ENCODE peak calls at places on chromosomes 5 and 9, in six cellular contexts. P is K562, C is stomach, I is H1, F is vagina, V is HepG2. J is an unnamed sample.

GRCh38 chr5:180684623-180685161 is 35.3 kb upstream of the FLT4 start:
- DNase-seq in V (no peak), P (no peak), C (no peak), F (no peak), I (no peak), J (no peak)

GRCh38 chr9:112348993-112349333 is 15.5 kb upstream of the PTBP3 start:
- DNase-seq in C (no peak), I (no peak), F (no peak), P (no peak), V (no peak), J (no peak)

GRCh38 chr9:77987880-77988525 is 43.6 kb downstream of the GNAQ start:
- DNase-seq in V (no peak), I (no peak), F (no peak), P (no peak), C (no peak), J (no peak)

GRCh38 chr5:67188274-67188857 is 8.2 kb downstream of the CD180 start:
- DNase-seq in I (no peak), C (no peak), V (no peak), P (no peak), F (no peak), J (no peak)

GRCh38 chr9:76463211-76463610 is 4.2 kb downstream of the GCNT1 start:
- DNase-seq in P (no peak), I (no peak), F (no peak), C (no peak), V (no peak), J (no peak)

GRCh38 chr9:12162101-12162500 is 531.1 kb upstream of the TYRP1 start:
- DNase-seq in I (no peak), C (no peak), F (no peak), P (no peak), V (no peak), J (no peak)

GRCh38 chr9:22141906-22142305 is 132.8 kb upstream of the CDKN2B start:
- DNase-seq in V (peak; percentile 8), P (no peak), C (no peak), F (no peak), I (no peak), J (no peak)

GRCh38 chr5:72847439-72847838 is 31.0 kb downstream of the TNPO1 start:
- DNase-seq in C (no peak), V (no peak), F (no peak), I (no peak), P (no peak), J (no peak)

GRCh38 chr9:85900504-85901201 is 40.3 kb upstream of the NAA35 start:
- DNase-seq in F (no peak), I (peak; percentile 90), C (no peak), P (peak; percentile 13), V (no peak), J (peak; percentile 12)

GRCh38 chr9:3527653-3527960 is 1.8 kb upstream of the RFX3 start:
- DNase-seq in V (peak; percentile 3), I (no peak), C (no peak), P (no peak), F (no peak), J (no peak)

GRCh38 chr9:18338042-18338441 is 135.9 kb upstream of the ADAMTSL1 start:
- DNase-seq in F (no peak), I (no peak), P (no peak), V (no peak), C (no peak), J (no peak)

GRCh38 chr5:55994502-55994997 is at the start of gene IL6ST:
- DNase-seq in P (no peak), C (peak; percentile 71), F (no peak), V (peak; percentile 46), I (no peak), J (no peak)

GRCh38 chr9:121674952-121675351 is 23.5 kb downstream of the DAB2IP start:
- DNase-seq in P (no peak), V (no peak), I (no peak), F (no peak), C (no peak), J (no peak)

GRCh38 chr5:73218552-73219171 is 45.7 kb downstream of the TMEM174 start:
- DNase-seq in C (no peak), F (no peak), I (no peak), V (no peak), P (no peak), J (no peak)

GRCh38 chr9:110189001-110189400 is 19.0 kb downstream of the C9orf152 start:
- DNase-seq in F (no peak), V (peak; percentile 33), P (no peak), I (no peak), C (peak; percentile 85), J (no peak)

GRCh38 chr5:145887976-145888574 is 15.3 kb upstream of the GRXCR2 start:
- DNase-seq in P (peak; percentile 56), C (peak; percentile 73), V (peak; percentile 56), F (no peak), I (peak; percentile 61), J (peak; percentile 50)

GRCh38 chr5:139895647-139896046 is 100.0 kb downstream of the PSD2 start:
- DNase-seq in P (no peak), V (no peak), C (no peak), F (no peak), I (no peak), J (no peak)

GRCh38 chr9:85377751-85378289 is 363.9 kb downstream of the AGTPBP1 start:
- DNase-seq in C (no peak), V (no peak), I (no peak), F (no peak), P (no peak), J (no peak)

GRCh38 chr5:118883396-118883795 is 105.0 kb downstream of the DTWD2 start:
- DNase-seq in F (no peak), C (no peak), P (no peak), I (no peak), V (no peak), J (no peak)

GRCh38 chr9:14316574-14317304 is 2.8 kb upstream of the NFIB start:
- DNase-seq in V (no peak), P (no peak), C (no peak), I (no peak), F (no peak), J (no peak)

GRCh38 chr9:137663584-137663983 is 44.8 kb downstream of the EHMT1 start:
- DNase-seq in V (no peak), C (no peak), I (no peak), P (no peak), F (no peak), J (no peak)

GRCh38 chr9:86591472-86591871 is 237.3 kb upstream of the TUT7 start:
- DNase-seq in I (no peak), P (no peak), V (no peak), F (no peak), C (no peak), J (no peak)

DNA sequence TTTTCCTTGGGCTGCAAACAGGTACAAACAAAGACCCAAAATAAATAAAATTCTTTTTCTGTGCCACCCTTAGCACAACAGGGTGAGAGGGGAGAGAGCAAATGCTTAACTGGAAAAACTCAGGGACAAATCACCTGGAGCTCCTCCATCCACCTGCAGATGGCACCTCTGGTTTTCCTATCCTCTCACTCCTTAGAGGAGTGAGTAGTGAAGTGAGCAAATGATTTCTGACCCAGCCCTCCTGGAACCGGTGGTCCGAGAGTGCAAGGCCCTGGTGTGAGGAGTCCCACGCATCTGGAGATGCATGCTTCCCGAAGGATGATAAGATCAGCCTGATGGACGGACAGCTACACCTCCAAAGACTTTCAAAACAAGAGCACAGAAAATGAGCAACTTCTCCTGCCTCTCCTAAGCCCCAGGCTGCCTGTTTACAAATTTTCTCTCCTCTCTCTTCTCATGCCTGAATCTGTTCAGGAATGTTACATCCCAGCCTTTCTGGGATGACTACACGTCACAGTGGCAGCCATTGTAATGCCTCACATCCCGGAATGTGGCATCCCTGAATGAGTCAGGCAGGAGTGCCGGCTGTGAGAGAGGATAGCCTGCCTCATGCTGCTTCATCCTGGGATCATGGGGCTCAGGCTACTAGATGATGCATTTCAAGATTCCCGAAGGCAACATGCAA is 86.4 kb downstream of the ADRB2 start:
- DNase-seq in P (no peak), C (no peak), V (peak; percentile 16), F (no peak), I (peak; percentile 53), J (peak; percentile 78)
- TF ChIP-seq POLR2AphosphoS5 in P (no peak), C (no peak), V (no peak), F (peak; percentile 47), I (no peak), J (no peak)

DNA sequence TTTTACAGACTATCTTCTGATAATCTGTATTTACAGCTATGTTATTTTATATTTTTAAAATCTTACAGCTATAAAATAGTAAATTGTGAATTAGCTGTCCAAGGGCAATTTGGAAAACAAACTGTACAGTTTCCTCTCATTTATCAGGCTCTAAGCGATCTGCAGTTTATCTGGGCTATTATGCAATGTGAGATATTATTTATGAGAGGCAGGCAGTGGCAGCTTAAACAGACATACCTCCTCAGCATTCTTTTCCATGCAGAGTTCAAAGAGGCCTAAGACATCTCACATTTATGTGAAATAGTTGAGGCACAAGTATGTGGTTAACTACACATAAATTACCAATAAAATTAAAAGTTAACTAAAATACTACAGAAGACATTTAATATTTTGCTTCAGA is 10.2 kb downstream of the NIPSNAP3B start:
- DNase-seq in P (no peak), V (no peak), I (no peak), C (no peak), F (no peak), J (no peak)
- H3K4me1 ChIP-seq in P (peaks cover 22% of the 10 kb centered on the region), V (no peaks in the 10 kb centered on the region), I (no peaks in the 10 kb centered on the region), C (no peaks in the 10 kb centered on the region), F (peaks cover 7% of the 10 kb centered on the region), J (no peaks in the 10 kb centered on the region)

GRCh38 chr5:136656811-136657210 is 291.5 kb upstream of the TRPC7 start:
- DNase-seq in I (no peak), V (no peak), P (no peak), C (no peak), F (no peak), J (no peak)

DNA sequence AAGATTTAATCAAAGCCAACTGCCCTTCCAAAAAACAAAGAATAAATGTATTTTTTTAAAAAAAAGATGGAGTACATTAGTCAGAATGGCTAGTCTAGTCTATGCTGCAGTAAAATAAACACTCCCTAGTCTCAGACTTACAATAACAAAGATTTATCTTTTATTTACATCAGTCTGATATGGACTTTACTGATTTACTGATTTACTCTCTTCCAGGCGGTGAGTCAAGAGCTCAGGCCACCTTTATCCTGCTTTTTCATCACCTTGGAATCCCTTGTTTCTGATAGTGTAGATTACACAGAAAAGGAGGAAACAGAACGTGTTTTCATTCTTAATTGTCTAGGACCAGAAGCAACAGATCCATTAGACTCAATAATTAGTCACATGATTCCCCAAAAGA is 290.1 kb upstream of the TRPC7 start:
- DNase-seq in V (no peak), C (no peak), F (no peak), I (no peak), P (no peak), J (no peak)
- TF ChIP-seq POLR2AphosphoS5 in V (no peak), C (no peak), F (no peak), I (no peak), P (no peak), J (no peak)

GRCh38 chr5:132387649-132388117 is 18.2 kb downstream of the SLC22A5 start:
- DNase-seq in I (no peak), V (no peak), C (peak; percentile 63), P (peak; percentile 81), F (no peak), J (no peak)

GRCh38 chr5:132383984-132384383 is 14.5 kb downstream of the SLC22A5 start:
- DNase-seq in V (no peak), I (no peak), C (no peak), F (peak; percentile 46), P (no peak), J (no peak)

GRCh38 chr5:132386644-132387286 is 17.3 kb downstream of the SLC22A5 start:
- DNase-seq in C (peak; percentile 78), F (no peak), I (peak; percentile 81), V (peak; percentile 56), P (peak; percentile 51), J (no peak)

GRCh38 chr5:132384506-132384905 is 15.0 kb downstream of the SLC22A5 start:
- DNase-seq in I (no peak), C (peak; percentile 63), P (no peak), V (no peak), F (peak; percentile 61), J (no peak)

GRCh38 chr5:132385321-132386105 is 16.0 kb downstream of the SLC22A5 start:
- DNase-seq in V (peak; percentile 52), P (no peak), C (peak; percentile 52), F (no peak), I (peak; percentile 59), J (no peak)
- H3K4me1 ChIP-seq in V (peaks cover 47% of the 10 kb centered on the region), P (peaks cover 10% of the 10 kb centered on the region), C (peaks cover 57% of the 10 kb centered on the region), F (peaks cover 56% of the 10 kb centered on the region), I (peaks cover 3% of the 10 kb centered on the region), J (peaks cover 40% of the 10 kb centered on the region)

J was measured in Panc1.